ENCODE peak calls at places on chromosomes 1 and 21, in five cellular contexts. One of them, this sample, is unnamed. For H3K27me3, the result is how much of the 10 kb centered on the place peaks cover.

GRCh38 chr1:245986404-245987221 is 520.5 kb downstream of the SMYD3 start:
- DNase-seq in thoracic aorta: no peak
- DNase-seq in uterus: peak
- DNase-seq in breast epithelium: no peak
- DNase-seq in tibial nerve: no peak
- DNase-seq in this sample: no peak

GRCh38 chr1:226634156-226634588 is 85.6 kb downstream of the STUM start:
- DNase-seq in uterus: peak
- DNase-seq in tibial nerve: peak
- DNase-seq in breast epithelium: peak
- DNase-seq in thoracic aorta: no peak
- DNase-seq in this sample: peak

GRCh38 chr1:180501865-180502360 is 464 bp downstream of the ACBD6 start:
- DNase-seq in uterus: no peak
- DNase-seq in tibial nerve: no peak
- DNase-seq in thoracic aorta: no peak
- DNase-seq in breast epithelium: no peak
- DNase-seq in this sample: no peak

GRCh38 chr1:202694354-202694753 is 15.9 kb downstream of the SYT2 start:
- DNase-seq in breast epithelium: no peak
- DNase-seq in thoracic aorta: no peak
- DNase-seq in uterus: no peak
- DNase-seq in tibial nerve: no peak
- DNase-seq in this sample: no peak

GRCh38 chr1:2119886-2120285 is 69.7 kb downstream of the PRKCZ start:
- DNase-seq in tibial nerve: no peak
- DNase-seq in breast epithelium: no peak
- DNase-seq in uterus: no peak
- DNase-seq in thoracic aorta: no peak
- DNase-seq in this sample: no peak

GRCh38 chr1:115753830-115754229 is 14.7 kb downstream of the CASQ2 start:
- DNase-seq in thoracic aorta: no peak
- DNase-seq in breast epithelium: no peak
- DNase-seq in uterus: no peak
- DNase-seq in tibial nerve: no peak
- DNase-seq in this sample: no peak

GRCh38 chr1:187129132-187129531 is 300.4 kb downstream of the PLA2G4A start:
- DNase-seq in thoracic aorta: no peak
- DNase-seq in tibial nerve: no peak
- DNase-seq in breast epithelium: no peak
- DNase-seq in uterus: no peak
- DNase-seq in this sample: no peak

GRCh38 chr1:48775817-48776399 is 783 bp downstream of the BEND5 start:
- DNase-seq in thoracic aorta: no peak
- DNase-seq in breast epithelium: no peak
- DNase-seq in tibial nerve: no peak
- DNase-seq in uterus: no peak
- DNase-seq in this sample: no peak

GRCh38 chr1:159920202-159920601 is 5.1 kb downstream of the TAGLN2 start:
- DNase-seq in tibial nerve: no peak
- DNase-seq in thoracic aorta: no peak
- DNase-seq in uterus: no peak
- DNase-seq in breast epithelium: no peak
- DNase-seq in this sample: no peak

GRCh38 chr1:207950750-207951149 is 39.8 kb upstream of the CD34 start:
- DNase-seq in tibial nerve: no peak
- DNase-seq in breast epithelium: no peak
- DNase-seq in uterus: no peak
- DNase-seq in thoracic aorta: no peak
- DNase-seq in this sample: no peak

GRCh38 chr1:230067441-230067870 is 418 bp downstream of the GALNT2 start:
- DNase-seq in uterus: peak
- DNase-seq in breast epithelium: no peak
- DNase-seq in tibial nerve: peak
- DNase-seq in thoracic aorta: no peak
- DNase-seq in this sample: no peak

GRCh38 chr1:9235123-9235513 is 544 bp downstream of the H6PD start:
- DNase-seq in uterus: no peak
- DNase-seq in breast epithelium: no peak
- DNase-seq in thoracic aorta: no peak
- DNase-seq in tibial nerve: no peak
- DNase-seq in this sample: no peak

GRCh38 chr1:178954937-178955336 is 70.8 kb upstream of the FAM20B start:
- DNase-seq in breast epithelium: no peak
- DNase-seq in uterus: no peak
- DNase-seq in tibial nerve: no peak
- DNase-seq in thoracic aorta: no peak
- DNase-seq in this sample: no peak

GRCh38 chr21:43893536-43894205 is 28.6 kb downstream of the AGPAT3 start:
- DNase-seq in thoracic aorta: no peak
- DNase-seq in breast epithelium: no peak
- DNase-seq in tibial nerve: no peak
- DNase-seq in uterus: no peak
- DNase-seq in this sample: peak

GRCh38 chr1:83011270-83011669 is 987.7 kb downstream of the TTLL7 start:
- DNase-seq in thoracic aorta: no peak
- DNase-seq in uterus: no peak
- DNase-seq in breast epithelium: no peak
- DNase-seq in tibial nerve: no peak
- DNase-seq in this sample: no peak

GRCh38 chr1:209564904-209565303 is 18.6 kb upstream of the CAMK1G start:
- DNase-seq in thoracic aorta: no peak
- DNase-seq in uterus: no peak
- DNase-seq in breast epithelium: no peak
- DNase-seq in tibial nerve: no peak
- DNase-seq in this sample: no peak

GRCh38 chr1:204858381-204858821 is 12.3 kb upstream of the NFASC start:
- DNase-seq in breast epithelium: no peak
- DNase-seq in thoracic aorta: no peak
- DNase-seq in uterus: no peak
- DNase-seq in tibial nerve: no peak
- DNase-seq in this sample: no peak

GRCh38 chr1:204853446-204853845 is 17.2 kb upstream of the NFASC start:
- DNase-seq in breast epithelium: no peak
- DNase-seq in uterus: no peak
- DNase-seq in tibial nerve: no peak
- DNase-seq in thoracic aorta: no peak
- DNase-seq in this sample: no peak

GRCh38 chr1:204848579-204848978 is 22.1 kb upstream of the NFASC start:
- DNase-seq in uterus: no peak
- DNase-seq in tibial nerve: no peak
- DNase-seq in breast epithelium: no peak
- DNase-seq in thoracic aorta: no peak
- DNase-seq in this sample: no peak

GRCh38 chr1:204854286-204854685 is 16.4 kb upstream of the NFASC start:
- DNase-seq in uterus: no peak
- DNase-seq in thoracic aorta: no peak
- DNase-seq in breast epithelium: no peak
- DNase-seq in tibial nerve: no peak
- DNase-seq in this sample: no peak

GRCh38 chr1:204852854-204853253 is 17.8 kb upstream of the NFASC start:
- DNase-seq in breast epithelium: no peak
- DNase-seq in uterus: no peak
- DNase-seq in thoracic aorta: no peak
- DNase-seq in tibial nerve: no peak
- DNase-seq in this sample: no peak
- H3K27me3 ChIP-seq in breast epithelium: under half
- H3K27me3 ChIP-seq in uterus: under half
- H3K27me3 ChIP-seq in thoracic aorta: under half
- H3K27me3 ChIP-seq in tibial nerve: under half
- H3K27me3 ChIP-seq in this sample: under half

GRCh38 chr1:181504294-181505115 is 21.2 kb downstream of the CACNA1E start:
- DNase-seq in uterus: no peak
- DNase-seq in breast epithelium: no peak
- DNase-seq in thoracic aorta: no peak
- DNase-seq in tibial nerve: no peak
- DNase-seq in this sample: no peak
- TF ChIP-seq CTCF in uterus: no peak
- TF ChIP-seq CTCF in breast epithelium: no peak
- TF ChIP-seq CTCF in thoracic aorta: no peak
- TF ChIP-seq CTCF in tibial nerve: no peak
- TF ChIP-seq CTCF in this sample: peak

GRCh38 chr1:17140279-17140678 is 21.0 kb upstream of the PADI2 start:
- DNase-seq in breast epithelium: no peak
- DNase-seq in uterus: no peak
- DNase-seq in thoracic aorta: no peak
- DNase-seq in tibial nerve: no peak
- DNase-seq in this sample: no peak

GRCh38 chr1:17148950-17149608 is 29.8 kb upstream of the PADI2 start:
- DNase-seq in breast epithelium: no peak
- DNase-seq in uterus: no peak
- DNase-seq in thoracic aorta: no peak
- DNase-seq in tibial nerve: no peak
- DNase-seq in this sample: no peak

GRCh38 chr1:17139637-17140036 is 20.4 kb upstream of the PADI2 start:
- DNase-seq in thoracic aorta: no peak
- DNase-seq in breast epithelium: no peak
- DNase-seq in tibial nerve: no peak
- DNase-seq in uterus: no peak
- DNase-seq in this sample: no peak

GRCh38 chr1:17141441-17142197 is 22.4 kb upstream of the PADI2 start:
- DNase-seq in uterus: no peak
- DNase-seq in thoracic aorta: no peak
- DNase-seq in tibial nerve: no peak
- DNase-seq in breast epithelium: no peak
- DNase-seq in this sample: no peak

DNA sequence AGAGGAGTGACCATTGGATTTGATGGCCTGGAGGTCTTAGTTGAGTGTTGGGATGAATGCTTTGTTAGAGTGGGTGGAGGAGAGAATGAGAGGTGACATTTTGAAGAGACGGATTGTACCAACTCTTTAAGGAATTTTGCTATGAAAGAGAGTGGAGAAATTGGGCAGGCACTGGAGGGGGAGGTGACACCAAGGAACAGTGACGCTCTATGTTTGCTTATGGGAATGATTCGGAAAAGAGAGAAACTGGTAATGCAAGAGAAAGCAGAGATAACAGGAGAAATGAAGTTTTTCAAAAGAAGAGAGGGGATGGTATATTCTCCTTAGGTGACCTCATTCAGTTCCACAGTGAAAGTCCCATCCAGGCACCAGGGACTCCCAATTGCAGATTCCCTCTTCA is 24.5 kb upstream of the PADI2 start:
- DNase-seq in uterus: no peak
- DNase-seq in breast epithelium: no peak
- DNase-seq in tibial nerve: no peak
- DNase-seq in thoracic aorta: no peak
- DNase-seq in this sample: no peak
- H3K27me3 ChIP-seq in uterus: under half
- H3K27me3 ChIP-seq in breast epithelium: under half
- H3K27me3 ChIP-seq in tibial nerve: under half
- H3K27me3 ChIP-seq in thoracic aorta: under half
- H3K27me3 ChIP-seq in this sample: under half

GRCh38 chr1:155277896-155278688 is 829 bp downstream of the HCN3 start:
- DNase-seq in uterus: peak
- DNase-seq in breast epithelium: peak
- DNase-seq in thoracic aorta: no peak
- DNase-seq in tibial nerve: no peak
- DNase-seq in this sample: peak
- TF ChIP-seq CTCF in uterus: no peak
- TF ChIP-seq CTCF in breast epithelium: no peak
- TF ChIP-seq CTCF in thoracic aorta: peak
- TF ChIP-seq CTCF in tibial nerve: no peak
- TF ChIP-seq CTCF in this sample: no peak

DNA sequence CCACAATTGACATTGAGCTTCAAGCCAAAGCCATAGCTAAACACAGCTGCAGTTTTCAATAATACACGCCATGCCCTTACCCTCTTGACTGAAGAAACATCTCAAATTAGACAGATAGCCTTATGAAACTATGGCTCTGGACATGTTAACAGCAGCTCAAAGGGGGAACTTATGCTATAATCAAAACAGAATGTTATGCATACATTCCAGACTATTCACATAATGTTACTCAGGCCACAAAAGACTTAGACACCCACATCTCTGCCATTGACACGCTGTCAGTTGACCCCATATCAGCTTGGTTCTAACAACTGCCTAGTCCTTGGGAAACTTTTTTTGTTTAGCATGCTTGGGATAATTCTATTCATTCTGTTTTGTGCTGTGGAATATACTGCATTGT is 2.3 kb upstream of the NENF start:
- DNase-seq in thoracic aorta: no peak
- DNase-seq in tibial nerve: no peak
- DNase-seq in breast epithelium: no peak
- DNase-seq in uterus: no peak
- DNase-seq in this sample: no peak
- H3K27me3 ChIP-seq in thoracic aorta: under half
- H3K27me3 ChIP-seq in tibial nerve: under half
- H3K27me3 ChIP-seq in breast epithelium: under half
- H3K27me3 ChIP-seq in uterus: under half
- H3K27me3 ChIP-seq in this sample: under half

GRCh38 chr1:97781762-97782337 is 139.0 kb downstream of the DPYD start:
- DNase-seq in breast epithelium: no peak
- DNase-seq in uterus: no peak
- DNase-seq in tibial nerve: no peak
- DNase-seq in thoracic aorta: no peak
- DNase-seq in this sample: no peak

GRCh38 chr1:97780884-97781283 is 139.9 kb downstream of the DPYD start:
- DNase-seq in breast epithelium: no peak
- DNase-seq in thoracic aorta: no peak
- DNase-seq in tibial nerve: no peak
- DNase-seq in uterus: no peak
- DNase-seq in this sample: no peak

GRCh38 chr1:97783762-97784161 is 137.1 kb downstream of the DPYD start:
- DNase-seq in tibial nerve: no peak
- DNase-seq in breast epithelium: no peak
- DNase-seq in thoracic aorta: no peak
- DNase-seq in uterus: no peak
- DNase-seq in this sample: no peak

DNA sequence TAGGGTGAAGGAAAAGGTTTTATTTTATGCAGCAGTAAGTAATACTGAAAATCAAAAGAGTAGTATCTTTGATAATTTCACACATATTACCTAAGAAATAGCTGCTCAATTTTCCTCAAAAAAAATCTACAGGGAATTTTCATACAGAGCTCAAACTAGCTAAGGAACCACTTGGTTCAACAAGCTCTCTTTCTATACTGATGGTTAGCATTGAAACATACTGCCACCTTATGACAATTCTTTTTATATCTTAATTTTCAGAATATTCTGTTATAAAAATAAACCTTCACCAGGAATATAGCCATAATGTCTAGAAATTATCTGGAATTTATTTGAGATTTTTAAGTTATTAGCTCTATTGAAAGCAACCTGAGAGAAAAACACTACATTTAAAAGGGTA is 142.1 kb downstream of the DPYD start:
- DNase-seq in tibial nerve: no peak
- DNase-seq in breast epithelium: no peak
- DNase-seq in uterus: no peak
- DNase-seq in thoracic aorta: no peak
- DNase-seq in this sample: no peak
- TF ChIP-seq CTCF in tibial nerve: no peak
- TF ChIP-seq CTCF in breast epithelium: no peak
- TF ChIP-seq CTCF in uterus: no peak
- TF ChIP-seq CTCF in thoracic aorta: no peak
- TF ChIP-seq CTCF in this sample: no peak

This sample was measured in dorsolateral prefrontal cortex.